ENCODE peak calls at places on chromosome 21, in ten cellular contexts. N is tibial nerve, V is stomach, L is ovary, P is SK-N-SH, R is suprapubic skin, O is esophagus muscularis mucosa, Y is A549, I is GM12878, M is K562. C is an unnamed sample.

GRCh38 chr21:44057960-44058651 is 46.0 kb downstream of the TRAPPC10 start:
- DNase-seq in R (peak), Y (no peak), M (no peak), V (no peak), O (no peak), I (no peak), P (no peak), N (no peak), L (no peak), C (no peak)

GRCh38 chr21:29233611-29234540 is 64.8 kb upstream of the BACH1 start:
- DNase-seq in I (peak), P (no peak), N (no peak), V (no peak), L (no peak), M (no peak), R (no peak), Y (no peak), O (no peak), C (no peak)

GRCh38 chr21:35265170-35265877 is 216.2 kb upstream of the RUNX1 start:
- DNase-seq in Y (peak), R (no peak), L (no peak), I (no peak), N (no peak), M (peak), O (no peak), P (no peak), V (no peak), C (no peak)

GRCh38 chr21:37915941-37916794 is at the start of gene KCNJ6:
- DNase-seq in V (peak), L (no peak), R (no peak), M (peak), P (peak), N (no peak), Y (peak), O (no peak), I (no peak), C (peak)

GRCh38 chr21:37208741-37209225 is 58.4 kb downstream of the VPS26C start:
- DNase-seq in I (no peak), Y (no peak), P (no peak), O (no peak), N (no peak), V (no peak), L (no peak), R (no peak), M (no peak), C (no peak)

GRCh38 chr21:32772281-32773047 is 909 bp upstream of the PAXBP1 start:
- DNase-seq in P (peak), M (peak), Y (no peak), R (no peak), O (no peak), I (peak), N (no peak), V (peak), L (no peak), C (no peak)

GRCh38 chr21:34583926-34584563 is 30.9 kb downstream of the RCAN1 start:
- DNase-seq in N (no peak), M (no peak), L (no peak), V (no peak), I (no peak), Y (no peak), O (no peak), R (no peak), P (no peak), C (no peak)

GRCh38 chr21:19440792-19441494 is 1037.4 kb upstream of the TMPRSS15 start:
- DNase-seq in N (no peak), P (no peak), O (no peak), V (no peak), I (no peak), L (no peak), M (peak), R (no peak), Y (no peak), C (no peak)

GRCh38 chr21:37139154-37139553 is 66.1 kb downstream of the TTC3 start:
- DNase-seq in I (no peak), M (no peak), O (no peak), L (no peak), V (no peak), P (no peak), Y (no peak), R (no peak), N (no peak), C (no peak)

GRCh38 chr21:37914211-37914900 is 1.9 kb downstream of the KCNJ6 start:
- DNase-seq in N (no peak), V (no peak), O (no peak), M (peak), L (no peak), Y (no peak), P (peak), R (no peak), I (no peak), C (peak)

GRCh38 chr21:33848252-33848953 is 67.2 kb downstream of the ATP5PO start:
- DNase-seq in N (no peak), R (no peak), Y (no peak), P (no peak), I (no peak), L (no peak), O (no peak), V (no peak), M (no peak), C (no peak)

GRCh38 chr21:26624983-26625519 is 52.0 kb upstream of the CYYR1 start:
- DNase-seq in L (no peak), V (no peak), N (no peak), R (no peak), P (no peak), Y (no peak), O (no peak), I (no peak), M (no peak), C (no peak)

GRCh38 chr21:34877485-34878128 is 171.5 kb downstream of the RUNX1 start:
- DNase-seq in Y (no peak), O (no peak), M (no peak), R (no peak), N (no peak), I (no peak), V (peak), L (no peak), P (no peak), C (peak)

GRCh38 chr21:36773111-36773510 is 74.2 kb downstream of the SIM2 start:
- DNase-seq in V (peak), O (no peak), P (no peak), L (peak), N (no peak), I (no peak), R (no peak), M (no peak), Y (peak), C (peak)

GRCh38 chr21:20971296-20971921 is 26.8 kb upstream of the NCAM2 start:
- DNase-seq in Y (peak), M (peak), L (no peak), V (no peak), N (peak), P (peak), R (no peak), O (no peak), I (no peak), C (peak)

GRCh38 chr21:38266732-38267131 is 9.9 kb downstream of the KCNJ15 start:
- DNase-seq in L (no peak), R (no peak), Y (no peak), M (no peak), O (no peak), V (no peak), N (no peak), P (no peak), I (no peak), C (no peak)

GRCh38 chr21:26470361-26471115 is 102.5 kb downstream of the CYYR1 start:
- DNase-seq in Y (no peak), V (no peak), P (no peak), M (no peak), R (no peak), I (no peak), O (no peak), N (no peak), L (no peak), C (no peak)

GRCh38 chr21:29613021-29613420 is 314.3 kb downstream of the BACH1 start:
- DNase-seq in L (no peak), M (peak), I (no peak), V (no peak), R (no peak), N (no peak), P (no peak), Y (no peak), O (no peak), C (no peak)

GRCh38 chr21:41319273-41319672 is 2.7 kb downstream of the FAM3B start:
- DNase-seq in P (no peak), M (no peak), N (no peak), V (no peak), R (no peak), Y (no peak), O (no peak), I (no peak), L (no peak), C (no peak)
- TF ChIP-seq EP300 in P (no peak), M (no peak), N (no peak), V (no peak), R (no peak), Y (no peak), O (no peak), I (no peak), L (no peak), C (no peak)

GRCh38 chr21:46596201-46596600 is 8.7 kb downstream of the S100B start:
- DNase-seq in L (no peak), N (no peak), P (no peak), V (no peak), Y (no peak), I (no peak), O (no peak), R (no peak), M (no peak), C (no peak)
- H3K27ac ChIP-seq in L (no peak), N (no peak), P (no peak), V (no peak), Y (no peak), I (no peak), O (no peak), R (no peak), M (no peak), C (no peak)

DNA sequence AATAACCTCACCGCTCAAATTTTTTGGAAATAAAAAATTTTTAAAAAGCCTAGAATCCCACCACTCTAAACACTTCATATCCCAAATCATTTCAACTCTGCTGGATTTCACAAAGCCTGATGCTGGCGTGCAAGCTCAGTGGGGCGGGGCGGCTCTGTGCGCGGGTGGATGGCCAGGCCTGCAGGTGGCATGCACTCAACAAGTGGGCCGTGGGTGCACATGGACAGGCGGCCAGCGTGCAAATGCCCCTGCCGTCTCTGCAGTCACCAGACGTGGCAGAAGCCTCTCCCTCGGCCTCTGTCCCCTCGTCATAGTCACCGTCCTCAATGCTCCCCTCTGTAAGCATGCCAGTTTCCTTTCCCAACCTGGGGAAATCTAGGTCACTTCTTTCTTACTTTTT is 6.6 kb upstream of the PDE9A start:
- DNase-seq in M (no peak), V (no peak), N (no peak), I (no peak), L (no peak), O (no peak), Y (no peak), R (no peak), P (no peak), C (no peak)
- TF ChIP-seq EP300 in M (no peak), V (no peak), N (no peak), I (no peak), L (no peak), O (no peak), Y (no peak), R (no peak), P (no peak), C (no peak)

GRCh38 chr21:40047993-40048730 is 180.9 kb downstream of the PCP4 start:
- DNase-seq in O (no peak), L (no peak), P (no peak), M (no peak), V (no peak), N (no peak), Y (no peak), I (no peak), R (no peak), C (no peak)
- H3K27ac ChIP-seq in O (peak), L (no peak), P (no peak), M (no peak), V (peak), N (no peak), Y (no peak), I (no peak), R (no peak), C (no peak)

GRCh38 chr21:42531771-42532170 is 18.1 kb downstream of the SLC37A1 start:
- DNase-seq in N (no peak), I (no peak), O (no peak), L (no peak), R (peak), P (no peak), Y (no peak), M (no peak), V (no peak), C (no peak)

GRCh38 chr21:42527489-42528158 is 14.0 kb downstream of the SLC37A1 start:
- DNase-seq in V (no peak), P (no peak), L (no peak), O (no peak), I (peak), Y (no peak), R (peak), M (no peak), N (no peak), C (no peak)

GRCh38 chr21:42527127-42527488 is 13.5 kb downstream of the SLC37A1 start:
- DNase-seq in P (no peak), I (no peak), V (no peak), L (no peak), O (no peak), Y (no peak), R (peak), N (no peak), M (no peak), C (no peak)

GRCh38 chr21:42532466-42533181 is 19.0 kb downstream of the SLC37A1 start:
- DNase-seq in R (peak), P (no peak), I (no peak), L (no peak), Y (no peak), V (peak), N (peak), O (no peak), M (no peak), C (no peak)

GRCh38 chr21:42530167-42530518 is 16.5 kb downstream of the SLC37A1 start:
- DNase-seq in I (no peak), R (peak), Y (no peak), V (no peak), N (no peak), O (no peak), M (no peak), L (no peak), P (no peak), C (no peak)
- TF ChIP-seq EP300 in I (no peak), R (no peak), Y (no peak), V (no peak), N (no peak), O (no peak), M (no peak), L (no peak), P (no peak), C (no peak)

DNA sequence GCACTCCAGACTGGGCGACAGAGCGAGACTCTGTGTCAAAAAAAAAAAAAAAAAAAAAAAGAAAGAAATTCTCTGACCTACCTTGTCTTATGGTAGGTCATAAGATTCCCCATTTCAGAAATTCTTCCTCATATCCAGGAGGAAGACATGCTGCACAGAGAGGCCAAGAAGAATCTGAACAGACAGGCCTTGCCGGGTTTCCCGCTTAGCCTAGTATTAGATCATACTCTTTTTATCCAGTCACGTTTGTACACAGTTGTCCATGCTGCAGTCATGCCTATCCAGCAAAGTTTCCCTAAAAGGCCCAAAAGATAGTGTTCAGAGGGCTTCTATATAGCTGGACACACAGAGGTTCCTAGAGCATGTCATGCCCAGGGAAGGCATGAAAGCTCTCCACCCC is 93.6 kb upstream of the CHODL start:
- DNase-seq in L (no peak), N (no peak), O (no peak), R (no peak), V (no peak), Y (no peak), M (no peak), I (no peak), P (no peak), C (no peak)
- H3K27ac ChIP-seq in L (no peak), N (no peak), O (no peak), R (no peak), V (no peak), Y (no peak), M (no peak), I (no peak), P (no peak), C (no peak)

DNA sequence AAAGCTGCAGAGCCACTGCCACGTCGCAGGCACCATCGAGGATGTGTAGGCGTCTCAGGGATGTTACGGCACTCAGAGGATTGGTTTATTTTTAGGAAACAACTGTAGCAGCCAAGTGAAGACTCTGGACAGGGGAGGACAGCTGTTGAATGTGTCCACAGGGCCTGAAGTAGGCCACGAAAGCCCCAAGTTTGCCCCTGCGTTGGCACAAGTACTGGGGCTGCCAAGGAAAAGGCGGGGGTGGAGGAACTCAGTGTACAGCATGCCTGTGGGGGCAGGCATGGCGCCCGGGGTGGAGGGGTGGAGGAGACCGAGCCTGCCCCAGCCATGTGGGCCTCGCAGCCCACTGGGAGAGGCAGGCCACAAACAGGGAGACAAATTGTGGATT is 89.7 kb downstream of the ADARB1 start:
- DNase-seq in V (no peak), Y (no peak), M (no peak), I (no peak), L (no peak), O (peak), R (no peak), N (no peak), P (no peak), C (no peak)
- TF ChIP-seq EP300 in V (no peak), Y (no peak), M (no peak), I (no peak), L (no peak), O (no peak), R (no peak), N (no peak), P (no peak), C (no peak)

GRCh38 chr21:46229923-46230260 is 1.3 kb upstream of the LSS start:
- DNase-seq in Y (no peak), R (no peak), N (no peak), L (no peak), M (no peak), V (no peak), P (no peak), I (no peak), O (no peak), C (no peak)
- H3K27ac ChIP-seq in Y (peak), R (no peak), N (peak), L (no peak), M (peak), V (peak), P (peak), I (peak), O (peak), C (no peak)

GRCh38 chr21:28068455-28069358 is 924.0 kb downstream of the LTN1 start:
- DNase-seq in Y (peak), R (no peak), O (no peak), M (no peak), N (no peak), P (no peak), L (no peak), V (no peak), I (no peak), C (no peak)
- TF ChIP-seq EP300 in Y (no peak), R (no peak), O (no peak), M (no peak), N (no peak), P (no peak), L (no peak), V (no peak), I (no peak), C (no peak)

C was measured in upper lobe of left lung.